ENCODE peak calls at places on chromosomes 2 and 18, in four cellular contexts. One of them, this sample, is unnamed.

GRCh38 chr18:75204978-75205759 is 3.8 kb downstream of the PTGR3 start:
- DNase-seq in tibial artery: no peak
- DNase-seq in suprapubic skin: no peak
- DNase-seq in esophagus squamous epithelium: no peak
- DNase-seq in this sample: no peak

GRCh38 chr2:224927671-224928173 is 114.5 kb downstream of the DOCK10 start:
- DNase-seq in suprapubic skin: no peak
- DNase-seq in tibial artery: peak; percentile 45
- DNase-seq in esophagus squamous epithelium: no peak
- DNase-seq in this sample: no peak

GRCh38 chr2:162111958-162112850 is 38.2 kb upstream of the DPP4 start:
- DNase-seq in tibial artery: no peak
- DNase-seq in esophagus squamous epithelium: no peak
- DNase-seq in suprapubic skin: no peak
- DNase-seq in this sample: no peak

GRCh38 chr18:3513481-3513880 is 63.5 kb downstream of the TGIF1 start:
- DNase-seq in tibial artery: no peak
- DNase-seq in esophagus squamous epithelium: no peak
- DNase-seq in suprapubic skin: no peak
- DNase-seq in this sample: no peak

GRCh38 chr2:235116885-235117492 is 165.2 kb downstream of the SH3BP4 start:
- DNase-seq in esophagus squamous epithelium: no peak
- DNase-seq in tibial artery: no peak
- DNase-seq in suprapubic skin: no peak
- DNase-seq in this sample: no peak

GRCh38 chr18:22377769-22378168 is 39.9 kb downstream of the CTAGE1 start:
- DNase-seq in tibial artery: no peak
- DNase-seq in esophagus squamous epithelium: no peak
- DNase-seq in suprapubic skin: no peak
- DNase-seq in this sample: no peak

GRCh38 chr2:238169708-238170251 is 11.0 kb downstream of the ERFE start:
- DNase-seq in tibial artery: peak; percentile 61
- DNase-seq in suprapubic skin: no peak
- DNase-seq in esophagus squamous epithelium: no peak
- DNase-seq in this sample: peak; percentile 81

GRCh38 chr2:69581774-69582581 is 61.6 kb downstream of the AAK1 start:
- DNase-seq in esophagus squamous epithelium: no peak
- DNase-seq in tibial artery: no peak
- DNase-seq in suprapubic skin: no peak
- DNase-seq in this sample: no peak

GRCh38 chr18:27298215-27298804 is 113.2 kb upstream of the CHST9 start:
- DNase-seq in tibial artery: no peak
- DNase-seq in esophagus squamous epithelium: no peak
- DNase-seq in suprapubic skin: no peak
- DNase-seq in this sample: no peak

GRCh38 chr18:60411715-60412114 is 39.1 kb upstream of the MC4R start:
- DNase-seq in esophagus squamous epithelium: no peak
- DNase-seq in suprapubic skin: no peak
- DNase-seq in tibial artery: no peak
- DNase-seq in this sample: no peak

GRCh38 chr18:76524900-76525698 is 30.1 kb upstream of the ZNF516 start:
- DNase-seq in suprapubic skin: no peak
- DNase-seq in esophagus squamous epithelium: no peak
- DNase-seq in tibial artery: no peak
- DNase-seq in this sample: no peak

GRCh38 chr2:46232860-46233259 is 64.3 kb upstream of the EPAS1 start:
- DNase-seq in esophagus squamous epithelium: no peak
- DNase-seq in tibial artery: no peak
- DNase-seq in suprapubic skin: no peak
- DNase-seq in this sample: no peak

GRCh38 chr18:58268849-58269248 is 224.8 kb downstream of the NEDD4L start:
- DNase-seq in tibial artery: no peak
- DNase-seq in esophagus squamous epithelium: no peak
- DNase-seq in suprapubic skin: no peak
- DNase-seq in this sample: no peak

GRCh38 chr2:20650412-20650879 is 452 bp downstream of the HS1BP3 start:
- DNase-seq in suprapubic skin: no peak
- DNase-seq in tibial artery: no peak
- DNase-seq in esophagus squamous epithelium: no peak
- DNase-seq in this sample: no peak

GRCh38 chr2:48841126-48841525 is 85.6 kb upstream of the LHCGR start:
- DNase-seq in esophagus squamous epithelium: no peak
- DNase-seq in tibial artery: no peak
- DNase-seq in suprapubic skin: no peak
- DNase-seq in this sample: no peak

GRCh38 chr2:43348904-43349725 is 122.7 kb upstream of the ZFP36L2 start:
- DNase-seq in suprapubic skin: no peak
- DNase-seq in esophagus squamous epithelium: no peak
- DNase-seq in tibial artery: no peak
- DNase-seq in this sample: no peak

GRCh38 chr2:171513719-171514160 is 8.5 kb upstream of the CYBRD1 start:
- DNase-seq in tibial artery: no peak
- DNase-seq in suprapubic skin: no peak
- DNase-seq in esophagus squamous epithelium: no peak
- DNase-seq in this sample: no peak

GRCh38 chr2:189783451-189783926 is 650 bp downstream of the ORMDL1 start:
- DNase-seq in suprapubic skin: no peak
- DNase-seq in esophagus squamous epithelium: no peak
- DNase-seq in tibial artery: no peak
- DNase-seq in this sample: no peak

GRCh38 chr2:43838560-43839267 is at the start of the genes ABCG5 and ABCG8:
- DNase-seq in tibial artery: no peak
- DNase-seq in esophagus squamous epithelium: no peak
- DNase-seq in suprapubic skin: no peak
- DNase-seq in this sample: no peak

GRCh38 chr2:144946263-144946662 is 426.3 kb upstream of the ZEB2 start:
- DNase-seq in tibial artery: no peak
- DNase-seq in suprapubic skin: no peak
- DNase-seq in esophagus squamous epithelium: no peak
- DNase-seq in this sample: no peak

GRCh38 chr2:22904126-22904684 is 480.8 kb upstream of the KLHL29 start:
- DNase-seq in tibial artery: no peak
- DNase-seq in esophagus squamous epithelium: no peak
- DNase-seq in suprapubic skin: no peak
- DNase-seq in this sample: no peak

GRCh38 chr2:110747522-110748488 is 15.4 kb downstream of the ACOXL start:
- DNase-seq in suprapubic skin: no peak
- DNase-seq in tibial artery: no peak
- DNase-seq in esophagus squamous epithelium: no peak
- DNase-seq in this sample: no peak

GRCh38 chr18:3721771-3722661 is 272.0 kb downstream of the TGIF1 start:
- DNase-seq in tibial artery: no peak
- DNase-seq in esophagus squamous epithelium: no peak
- DNase-seq in suprapubic skin: no peak
- DNase-seq in this sample: no peak

GRCh38 chr2:159614534-159615186 is 1.7 kb downstream of the BAZ2B start:
- DNase-seq in esophagus squamous epithelium: no peak
- DNase-seq in tibial artery: no peak
- DNase-seq in suprapubic skin: no peak
- DNase-seq in this sample: no peak

DNA sequence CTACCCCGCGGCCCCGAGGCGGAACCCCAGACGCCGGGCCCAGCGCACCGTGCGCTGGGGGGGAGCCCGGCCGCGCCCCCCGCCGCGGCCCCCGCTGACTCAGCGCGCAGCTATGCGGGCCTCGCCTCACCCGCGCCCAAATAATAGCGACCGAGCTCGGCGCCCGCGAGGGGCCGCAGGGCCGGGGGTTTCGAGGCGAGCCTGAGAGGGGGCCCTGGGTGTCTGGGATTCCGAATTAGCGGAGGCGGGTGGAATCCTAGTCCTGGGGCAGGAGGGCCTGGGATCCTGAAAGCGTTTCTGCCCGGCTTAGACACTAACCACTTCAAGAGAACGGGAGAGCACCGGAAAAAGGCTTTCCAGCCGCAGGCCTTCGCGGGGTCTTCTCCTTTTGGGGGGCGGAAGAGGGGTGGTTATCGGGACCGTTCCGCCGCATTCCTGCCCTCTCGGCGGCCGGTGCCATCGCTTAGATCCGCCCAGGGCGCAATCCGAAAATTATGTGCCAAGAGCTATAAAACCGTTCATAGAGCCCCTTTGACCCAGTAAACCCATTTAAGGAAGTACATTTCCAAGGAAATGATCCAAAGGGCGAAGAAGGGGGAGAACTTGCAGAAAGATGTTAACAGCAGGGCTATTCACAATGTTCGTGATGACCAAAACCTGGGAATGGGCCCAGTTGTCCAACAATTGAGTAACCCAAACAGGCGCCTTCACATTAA is 678 bp upstream of the ROCK2 start:
- DNase-seq in tibial artery: peak; percentile 87
- DNase-seq in suprapubic skin: no peak
- DNase-seq in esophagus squamous epithelium: no peak
- DNase-seq in this sample: peak; percentile 87
- H3K27ac ChIP-seq in tibial artery: peak overlapping the region; percentile 97
- H3K27ac ChIP-seq in suprapubic skin: peak overlapping the region; percentile 99
- H3K27ac ChIP-seq in esophagus squamous epithelium: peak overlapping the region; percentile 98
- H3K27ac ChIP-seq in this sample: peak overlapping the region; percentile 96

GRCh38 chr18:34159691-34160185 is 65.0 kb downstream of the NOL4 start:
- DNase-seq in tibial artery: no peak
- DNase-seq in esophagus squamous epithelium: no peak
- DNase-seq in suprapubic skin: peak; percentile 63
- DNase-seq in this sample: no peak

GRCh38 chr18:34153711-34154110 is 71.0 kb downstream of the NOL4 start:
- DNase-seq in esophagus squamous epithelium: no peak
- DNase-seq in tibial artery: no peak
- DNase-seq in suprapubic skin: no peak
- DNase-seq in this sample: no peak

DNA sequence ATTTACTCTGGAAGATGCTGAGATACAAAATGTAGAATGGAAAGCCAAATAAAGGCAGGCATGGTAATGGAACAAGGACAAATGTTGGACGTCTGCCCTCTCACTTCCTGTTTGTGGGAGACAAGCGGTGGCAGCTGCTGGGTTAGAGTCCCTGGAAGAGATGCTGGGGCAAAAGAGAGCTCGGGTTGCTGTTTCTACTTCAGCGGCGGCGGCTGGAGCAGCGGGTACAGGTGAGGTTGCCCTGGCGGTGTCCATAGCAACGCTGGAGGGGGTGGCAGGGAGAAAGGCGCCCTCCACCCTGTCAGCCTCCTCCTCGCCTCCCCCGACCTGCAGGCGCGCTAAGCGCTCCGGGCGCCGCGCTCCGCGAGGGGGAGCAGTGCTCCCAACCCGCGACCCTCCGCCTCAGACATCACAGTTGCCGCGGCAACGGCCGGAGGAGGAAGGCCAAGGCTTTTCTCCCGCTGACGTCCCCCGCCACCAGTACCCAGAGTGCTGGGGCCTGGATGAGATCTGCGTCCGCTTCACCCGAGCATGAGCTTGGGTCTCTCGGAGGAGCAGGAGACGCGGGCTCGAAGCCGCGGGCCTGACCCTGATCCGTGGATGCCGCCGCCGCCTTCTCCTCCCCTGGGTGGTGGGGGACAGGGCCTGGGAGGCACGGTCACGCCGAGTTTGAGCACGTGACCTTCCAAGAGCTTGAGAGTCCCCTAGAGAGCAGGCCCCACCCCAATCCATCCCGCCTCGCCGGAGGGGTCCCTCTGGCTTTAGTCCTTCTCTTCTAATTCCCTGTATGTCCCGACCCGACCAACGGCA is 65.6 kb downstream of the NOL4 start:
- DNase-seq in suprapubic skin: peak; percentile 77
- DNase-seq in esophagus squamous epithelium: no peak
- DNase-seq in tibial artery: peak; percentile 20
- DNase-seq in this sample: peak; percentile 68
- H3K4me3 ChIP-seq in suprapubic skin: peak overlapping the region; percentile 25
- H3K4me3 ChIP-seq in esophagus squamous epithelium: peak overlapping the region; percentile 31
- H3K4me3 ChIP-seq in tibial artery: peak overlapping the region; percentile 52
- H3K4me3 ChIP-seq in this sample: peak overlapping the region; percentile 72

GRCh38 chr2:127506502-127506901 is 19.8 kb downstream of the IWS1 start:
- DNase-seq in esophagus squamous epithelium: no peak
- DNase-seq in suprapubic skin: no peak
- DNase-seq in tibial artery: no peak
- DNase-seq in this sample: no peak

GRCh38 chr2:127510073-127510472 is 16.2 kb downstream of the IWS1 start:
- DNase-seq in suprapubic skin: no peak
- DNase-seq in tibial artery: no peak
- DNase-seq in esophagus squamous epithelium: no peak
- DNase-seq in this sample: no peak

GRCh38 chr2:127511090-127511489 is 15.2 kb downstream of the IWS1 start:
- DNase-seq in esophagus squamous epithelium: no peak
- DNase-seq in suprapubic skin: no peak
- DNase-seq in tibial artery: no peak
- DNase-seq in this sample: no peak

GRCh38 chr2:127508621-127509034 is 17.7 kb downstream of the IWS1 start:
- DNase-seq in esophagus squamous epithelium: peak; percentile 2
- DNase-seq in tibial artery: peak; percentile 81
- DNase-seq in suprapubic skin: no peak
- DNase-seq in this sample: peak; percentile 87

GRCh38 chr2:127508025-127508620 is 18.2 kb downstream of the IWS1 start:
- DNase-seq in suprapubic skin: no peak
- DNase-seq in esophagus squamous epithelium: no peak
- DNase-seq in tibial artery: no peak
- DNase-seq in this sample: no peak
- TF ChIP-seq CTCF in suprapubic skin: no peak
- TF ChIP-seq CTCF in esophagus squamous epithelium: no peak
- TF ChIP-seq CTCF in tibial artery: no peak
- TF ChIP-seq CTCF in this sample: no peak

GRCh38 chr2:9951272-9951521 is 296 bp upstream of the GRHL1 start:
- DNase-seq in tibial artery: no peak
- DNase-seq in esophagus squamous epithelium: no peak
- DNase-seq in suprapubic skin: no peak
- DNase-seq in this sample: no peak

GRCh38 chr2:9949239-9949991 is 2.1 kb upstream of the GRHL1 start:
- DNase-seq in esophagus squamous epithelium: no peak
- DNase-seq in tibial artery: no peak
- DNase-seq in suprapubic skin: no peak
- DNase-seq in this sample: no peak

GRCh38 chr2:9950521-9951271 is 797 bp upstream of the GRHL1 start:
- DNase-seq in tibial artery: no peak
- DNase-seq in suprapubic skin: no peak
- DNase-seq in esophagus squamous epithelium: no peak
- DNase-seq in this sample: no peak

GRCh38 chr2:9948721-9949120 is 2.8 kb upstream of the GRHL1 start:
- DNase-seq in esophagus squamous epithelium: no peak
- DNase-seq in suprapubic skin: no peak
- DNase-seq in tibial artery: no peak
- DNase-seq in this sample: no peak

GRCh38 chr2:9949992-9950520 is 1.4 kb upstream of the GRHL1 start:
- DNase-seq in esophagus squamous epithelium: no peak
- DNase-seq in tibial artery: no peak
- DNase-seq in suprapubic skin: no peak
- DNase-seq in this sample: no peak
- H3K27ac ChIP-seq in esophagus squamous epithelium: peak overlapping the region; percentile 91
- H3K27ac ChIP-seq in tibial artery: no peak overlapping the region
- H3K27ac ChIP-seq in suprapubic skin: peak overlapping the region; percentile 94
- H3K27ac ChIP-seq in this sample: no peak overlapping the region

This sample was measured in coronary artery.